ENCODE peak calls at places on chromosomes 12 and 14, in four cellular contexts. One of them, this sample, is unnamed.

GRCh38 chr12:130796985-130797686 is 41.9 kb downstream of the STX2 start:
- DNase-seq in HL-60: no peak
- DNase-seq in tibial artery: no peak
- DNase-seq in left colon: no peak
- DNase-seq in this sample: peak; percentile 17

GRCh38 chr12:113422030-113422900 is at the start of gene SDSL:
- DNase-seq in tibial artery: peak; percentile 66
- DNase-seq in left colon: peak; percentile 77
- DNase-seq in HL-60: peak; percentile 93
- DNase-seq in this sample: peak; percentile 49

GRCh38 chr12:6950944-6951540 is at the start of gene PTPN6:
- DNase-seq in tibial artery: no peak
- DNase-seq in HL-60: peak; percentile 94
- DNase-seq in left colon: peak; percentile 73
- DNase-seq in this sample: no peak

GRCh38 chr14:98926151-98926550 is 345.8 kb downstream of the BCL11B start:
- DNase-seq in left colon: no peak
- DNase-seq in HL-60: no peak
- DNase-seq in tibial artery: peak; percentile 5
- DNase-seq in this sample: no peak

GRCh38 chr14:22664261-22664660 is 20.1 kb upstream of the OR6J1 start:
- DNase-seq in HL-60: no peak
- DNase-seq in left colon: no peak
- DNase-seq in tibial artery: no peak
- DNase-seq in this sample: no peak

GRCh38 chr12:8508912-8509841 is 4.1 kb upstream of the CLEC4D start:
- DNase-seq in HL-60: no peak
- DNase-seq in tibial artery: no peak
- DNase-seq in left colon: no peak
- DNase-seq in this sample: no peak

GRCh38 chr14:24282736-24283135 is 11.3 kb upstream of the RABGGTA start:
- DNase-seq in left colon: no peak
- DNase-seq in tibial artery: no peak
- DNase-seq in HL-60: no peak
- DNase-seq in this sample: no peak

GRCh38 chr14:30020271-30020670 is 92.6 kb upstream of the PRKD1 start:
- DNase-seq in left colon: no peak
- DNase-seq in tibial artery: no peak
- DNase-seq in HL-60: no peak
- DNase-seq in this sample: no peak

GRCh38 chr12:131120831-131121271 is 167.1 kb downstream of the ADGRD1 start:
- DNase-seq in tibial artery: peak; percentile 20
- DNase-seq in HL-60: no peak
- DNase-seq in left colon: no peak
- DNase-seq in this sample: no peak

GRCh38 chr12:17928708-17929366 is 161.2 kb downstream of the RERGL start:
- DNase-seq in left colon: no peak
- DNase-seq in tibial artery: no peak
- DNase-seq in HL-60: no peak
- DNase-seq in this sample: no peak

GRCh38 chr12:104973250-104973649 is 12.9 kb upstream of the NOPCHAP1 start:
- DNase-seq in tibial artery: no peak
- DNase-seq in HL-60: no peak
- DNase-seq in left colon: no peak
- DNase-seq in this sample: no peak

GRCh38 chr14:41986726-41987125 is 380.1 kb downstream of the LRFN5 start:
- DNase-seq in tibial artery: no peak
- DNase-seq in HL-60: no peak
- DNase-seq in left colon: no peak
- DNase-seq in this sample: no peak

GRCh38 chr12:43675048-43675904 is 83.3 kb downstream of the PUS7L start:
- DNase-seq in left colon: no peak
- DNase-seq in HL-60: no peak
- DNase-seq in tibial artery: no peak
- DNase-seq in this sample: no peak

GRCh38 chr14:22084393-22085281 is 411.0 kb upstream of the OR4E1 start:
- DNase-seq in left colon: no peak
- DNase-seq in HL-60: no peak
- DNase-seq in tibial artery: no peak
- DNase-seq in this sample: no peak

GRCh38 chr12:49092086-49092815 is 2.4 kb downstream of the DHH start:
- DNase-seq in tibial artery: no peak
- DNase-seq in HL-60: peak; percentile 67
- DNase-seq in left colon: peak; percentile 36
- DNase-seq in this sample: peak; percentile 59

GRCh38 chr14:70916300-70916699 is 9.0 kb downstream of the PCNX1 start:
- DNase-seq in tibial artery: no peak
- DNase-seq in left colon: no peak
- DNase-seq in HL-60: no peak
- DNase-seq in this sample: no peak

GRCh38 chr14:34237098-34237497 is 224.9 kb downstream of the SPTSSA start:
- DNase-seq in left colon: no peak
- DNase-seq in HL-60: no peak
- DNase-seq in tibial artery: no peak
- DNase-seq in this sample: no peak

GRCh38 chr12:104458645-104459555 is 2.2 kb downstream of the CHST11 start:
- DNase-seq in left colon: peak; percentile 32
- DNase-seq in tibial artery: peak; percentile 39
- DNase-seq in HL-60: no peak
- DNase-seq in this sample: no peak

GRCh38 chr14:99479903-99480855 is 480 bp downstream of the SETD3 start:
- DNase-seq in tibial artery: peak; percentile 67
- DNase-seq in left colon: peak; percentile 70
- DNase-seq in HL-60: peak; percentile 26
- DNase-seq in this sample: no peak

GRCh38 chr12:2083008-2083407 is 30.2 kb downstream of the CACNA1C start:
- DNase-seq in left colon: no peak
- DNase-seq in tibial artery: no peak
- DNase-seq in HL-60: no peak
- DNase-seq in this sample: no peak

GRCh38 chr14:85444685-85445084 is 85.3 kb upstream of the FLRT2 start:
- DNase-seq in HL-60: peak; percentile 28
- DNase-seq in left colon: no peak
- DNase-seq in tibial artery: no peak
- DNase-seq in this sample: no peak

GRCh38 chr12:19597304-19598066 is 158.2 kb downstream of the AEBP2 start:
- DNase-seq in left colon: no peak
- DNase-seq in tibial artery: no peak
- DNase-seq in HL-60: no peak
- DNase-seq in this sample: no peak

GRCh38 chr14:77154421-77154820 is 12.8 kb upstream of the ZDHHC22 start:
- DNase-seq in left colon: no peak
- DNase-seq in tibial artery: no peak
- DNase-seq in HL-60: no peak
- DNase-seq in this sample: no peak

GRCh38 chr12:95605875-95606274 is 54.6 kb upstream of the USP44 start:
- DNase-seq in HL-60: no peak
- DNase-seq in tibial artery: no peak
- DNase-seq in left colon: no peak
- DNase-seq in this sample: no peak

GRCh38 chr12:105020241-105020962 is 34.3 kb downstream of the NOPCHAP1 start:
- DNase-seq in HL-60: no peak
- DNase-seq in tibial artery: no peak
- DNase-seq in left colon: no peak
- DNase-seq in this sample: no peak

GRCh38 chr14:100035700-100036099 is 29.5 kb upstream of the EVL start:
- DNase-seq in left colon: no peak
- DNase-seq in tibial artery: no peak
- DNase-seq in HL-60: no peak
- DNase-seq in this sample: no peak

GRCh38 chr14:103552011-103552797 is 10.3 kb downstream of the BAG5 start:
- DNase-seq in HL-60: no peak
- DNase-seq in left colon: no peak
- DNase-seq in tibial artery: peak; percentile 78
- DNase-seq in this sample: no peak

GRCh38 chr12:6816598-6816997 is 5.0 kb upstream of the GPR162 start:
- DNase-seq in tibial artery: no peak
- DNase-seq in HL-60: no peak
- DNase-seq in left colon: no peak
- DNase-seq in this sample: no peak

GRCh38 chr12:56645201-56645716 is 525 bp downstream of the ATP5F1B start:
- DNase-seq in tibial artery: peak; percentile 34
- DNase-seq in HL-60: no peak
- DNase-seq in left colon: peak; percentile 37
- DNase-seq in this sample: no peak

GRCh38 chr12:97229036-97229435 is 233.6 kb upstream of the RMST start:
- DNase-seq in tibial artery: no peak
- DNase-seq in HL-60: no peak
- DNase-seq in left colon: no peak
- DNase-seq in this sample: no peak

GRCh38 chr12:2797721-2798418 is 3.1 kb downstream of the FKBP4 start:
- DNase-seq in tibial artery: no peak
- DNase-seq in HL-60: no peak
- DNase-seq in left colon: no peak
- DNase-seq in this sample: no peak

GRCh38 chr12:30880061-30880460 is 46.5 kb upstream of the TSPAN11 start:
- DNase-seq in tibial artery: no peak
- DNase-seq in HL-60: no peak
- DNase-seq in left colon: no peak
- DNase-seq in this sample: no peak

GRCh38 chr12:4145990-4146859 is 127.3 kb upstream of the CCND2 start:
- DNase-seq in left colon: no peak
- DNase-seq in HL-60: no peak
- DNase-seq in tibial artery: no peak
- DNase-seq in this sample: no peak

GRCh38 chr14:63614964-63615363 is 26.7 kb downstream of the WDR89 start:
- DNase-seq in tibial artery: no peak
- DNase-seq in left colon: no peak
- DNase-seq in HL-60: no peak
- DNase-seq in this sample: no peak

GRCh38 chr12:107503129-107503850 is 182.3 kb upstream of the PWP1 start:
- DNase-seq in tibial artery: no peak
- DNase-seq in left colon: no peak
- DNase-seq in HL-60: no peak
- DNase-seq in this sample: no peak

GRCh38 chr12:30108666-30109065 is 324.9 kb upstream of the TMTC1 start:
- DNase-seq in tibial artery: no peak
- DNase-seq in HL-60: no peak
- DNase-seq in left colon: no peak
- DNase-seq in this sample: no peak

GRCh38 chr12:55676707-55677106 is 31.0 kb downstream of the ITGA7 start:
- DNase-seq in HL-60: peak; percentile 98
- DNase-seq in tibial artery: no peak
- DNase-seq in left colon: no peak
- DNase-seq in this sample: no peak

GRCh38 chr14:70642313-70643235 is 858 bp downstream of the TTC9 start:
- DNase-seq in left colon: peak; percentile 39
- DNase-seq in tibial artery: no peak
- DNase-seq in HL-60: no peak
- DNase-seq in this sample: peak; percentile 58